ENCODE peak calls at places on chromosomes 12 and 14, in six cellular contexts. Z is GM13976, S is testis, F is A673, N is body of pancreas, W is IMR-90. I is an unnamed sample.
A peak's percentile ranks its signal among the peaks of the same experiment; 100 is the strongest.

GRCh38 chr12:64218597-64218996 is 3.5 kb downstream of the KICS2 start:
- DNase-seq in Z (peak; percentile 38), S (no peak), F (no peak), N (no peak), W (no peak), I (no peak)

GRCh38 chr12:113980537-113981337 is 14.6 kb upstream of the RBM19 start:
- DNase-seq in Z (peak; percentile 54), S (peak; percentile 49), F (peak; percentile 75), N (peak; percentile 43), W (peak; percentile 74), I (peak; percentile 37)

GRCh38 chr12:115322275-115322674 is 638.3 kb upstream of the TBX3 start:
- DNase-seq in Z (peak; percentile 38), S (no peak), F (no peak), N (no peak), W (peak; percentile 76), I (no peak)

GRCh38 chr12:49624919-49625577 is 1.7 kb downstream of the PRPF40B start:
- DNase-seq in Z (no peak), S (no peak), F (no peak), N (peak; percentile 25), W (peak; percentile 72), I (no peak)

GRCh38 chr12:112852127-112852526 is 54.6 kb upstream of the OAS1 start:
- DNase-seq in Z (no peak), S (no peak), F (no peak), N (no peak), W (no peak), I (no peak)

GRCh38 chr14:70724944-70725343 is 83.2 kb downstream of the TTC9 start:
- DNase-seq in Z (no peak), S (no peak), F (no peak), N (no peak), W (no peak), I (no peak)

GRCh38 chr12:130973109-130973508 is 19.4 kb downstream of the ADGRD1 start:
- DNase-seq in Z (no peak), S (no peak), F (no peak), N (no peak), W (no peak), I (no peak)

GRCh38 chr12:20716037-20716436 is 20.9 kb downstream of the SLCO1C1 start:
- DNase-seq in Z (no peak), S (no peak), F (no peak), N (no peak), W (no peak), I (no peak)

GRCh38 chr14:91138511-91139359 is 24.9 kb downstream of the DGLUCY start:
- DNase-seq in Z (peak; percentile 55), S (no peak), F (peak; percentile 78), N (no peak), W (no peak), I (peak; percentile 75)

GRCh38 chr14:65588426-65589140 is 176.1 kb downstream of the FUT8 start:
- DNase-seq in Z (no peak), S (no peak), F (no peak), N (no peak), W (peak; percentile 28), I (no peak)

GRCh38 chr12:23004473-23005020 is 379.6 kb downstream of the ETNK1 start:
- DNase-seq in Z (no peak), S (no peak), F (no peak), N (no peak), W (no peak), I (no peak)

GRCh38 chr12:98911396-98911795 is 266.3 kb downstream of the APAF1 start:
- DNase-seq in Z (no peak), S (no peak), F (no peak), N (no peak), W (no peak), I (no peak)

GRCh38 chr14:96616168-96616681 is 114.0 kb downstream of the PAPOLA start:
- DNase-seq in Z (no peak), S (no peak), F (peak; percentile 70), N (peak; percentile 4), W (no peak), I (no peak)

GRCh38 chr14:63045234-63045611 is at the start of gene KCNH5:
- DNase-seq in Z (peak; percentile 51), S (peak; percentile 64), F (peak; percentile 88), N (peak; percentile 13), W (peak; percentile 46), I (peak; percentile 20)

GRCh38 chr12:102034346-102034745 is 27.4 kb downstream of the WASHC3 start:
- DNase-seq in Z (no peak), S (no peak), F (no peak), N (no peak), W (peak; percentile 58), I (no peak)

GRCh38 chr12:78473136-78473535 is 391.4 kb upstream of the SYT1 start:
- DNase-seq in Z (no peak), S (no peak), F (peak; percentile 65), N (no peak), W (peak; percentile 56), I (no peak)

GRCh38 chr12:19191563-19191962 is 62.0 kb downstream of the PLEKHA5 start:
- DNase-seq in Z (no peak), S (no peak), F (no peak), N (no peak), W (no peak), I (no peak)

GRCh38 chr14:50044040-50044651 is 72.2 kb downstream of the VCPKMT start:
- DNase-seq in Z (no peak), S (no peak), F (no peak), N (no peak), W (no peak), I (peak; percentile 44)

GRCh38 chr12:85092814-85093370 is 56.7 kb downstream of the LRRIQ1 start:
- DNase-seq in Z (no peak), S (no peak), F (no peak), N (no peak), W (no peak), I (no peak)

GRCh38 chr14:64572721-64573508 is 23.2 kb downstream of the PPP1R36 start:
- DNase-seq in Z (no peak), S (no peak), F (peak; percentile 24), N (no peak), W (peak; percentile 65), I (no peak)

GRCh38 chr12:51527872-51528271 is 63.2 kb upstream of the SCN8A start:
- DNase-seq in Z (no peak), S (no peak), F (no peak), N (no peak), W (no peak), I (no peak)

GRCh38 chr12:51529586-51529985 is 61.4 kb upstream of the SCN8A start:
- DNase-seq in Z (no peak), S (no peak), F (no peak), N (no peak), W (no peak), I (no peak)

GRCh38 chr12:51530208-51530607 is 60.8 kb upstream of the SCN8A start:
- DNase-seq in Z (no peak), S (no peak), F (no peak), N (no peak), W (no peak), I (no peak)

GRCh38 chr12:51531284-51531981 is 59.6 kb upstream of the SCN8A start:
- DNase-seq in Z (no peak), S (no peak), F (no peak), N (no peak), W (no peak), I (no peak)

DNA sequence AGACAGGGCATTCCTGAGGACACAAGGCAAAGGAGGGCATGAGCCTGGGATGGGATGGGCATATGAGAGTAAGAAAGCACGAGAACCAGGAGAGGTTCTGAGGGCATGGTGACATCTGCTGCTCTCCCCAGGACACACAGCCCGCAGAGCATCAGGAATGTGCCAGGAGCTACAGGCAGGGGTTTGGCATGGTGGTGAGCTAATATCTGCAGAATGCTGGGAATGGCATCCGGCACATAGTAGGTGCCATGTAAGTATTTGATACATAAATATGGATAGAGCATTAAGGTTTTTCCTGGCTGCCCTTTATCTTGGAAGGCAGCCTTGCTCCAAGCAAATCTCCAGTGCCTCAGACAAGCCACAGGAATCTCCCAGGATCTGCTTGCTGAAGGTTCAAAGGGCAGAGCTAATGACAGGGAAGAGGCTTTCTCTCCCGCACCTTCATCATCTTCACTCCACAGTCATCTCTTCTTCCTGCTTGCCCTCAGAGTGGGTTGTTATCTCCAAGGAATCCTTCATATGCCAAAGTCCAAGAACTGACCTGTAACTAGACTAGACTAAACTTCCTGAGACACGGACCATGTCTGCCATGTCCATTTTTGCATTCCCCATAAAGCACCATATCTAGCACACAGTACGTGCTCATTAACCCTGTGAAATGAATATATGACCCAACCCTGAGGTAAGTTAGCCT is 62.0 kb upstream of the SCN8A start:
- DNase-seq in Z (no peak), S (no peak), F (no peak), N (no peak), W (no peak), I (no peak)
- TF ChIP-seq CTCF in Z (no peak), S (no peak), F (no peak), N (no peak), W (peak; percentile 9), I (no peak)

GRCh38 chr14:43001729-43002128 is 1395.1 kb downstream of the LRFN5 start:
- DNase-seq in Z (no peak), S (no peak), F (no peak), N (no peak), W (no peak), I (no peak)

GRCh38 chr14:43003845-43004244 is 1397.2 kb downstream of the LRFN5 start:
- DNase-seq in Z (no peak), S (no peak), F (peak; percentile 16), N (no peak), W (peak; percentile 1), I (no peak)

GRCh38 chr14:43005807-43006206 is 1399.1 kb downstream of the LRFN5 start:
- DNase-seq in Z (no peak), S (peak; percentile 15), F (peak; percentile 27), N (no peak), W (peak; percentile 23), I (no peak)
- TF ChIP-seq CTCF in Z (no peak), S (peak; percentile 28), F (peak; percentile 44), N (no peak), W (peak; percentile 42), I (no peak)

DNA sequence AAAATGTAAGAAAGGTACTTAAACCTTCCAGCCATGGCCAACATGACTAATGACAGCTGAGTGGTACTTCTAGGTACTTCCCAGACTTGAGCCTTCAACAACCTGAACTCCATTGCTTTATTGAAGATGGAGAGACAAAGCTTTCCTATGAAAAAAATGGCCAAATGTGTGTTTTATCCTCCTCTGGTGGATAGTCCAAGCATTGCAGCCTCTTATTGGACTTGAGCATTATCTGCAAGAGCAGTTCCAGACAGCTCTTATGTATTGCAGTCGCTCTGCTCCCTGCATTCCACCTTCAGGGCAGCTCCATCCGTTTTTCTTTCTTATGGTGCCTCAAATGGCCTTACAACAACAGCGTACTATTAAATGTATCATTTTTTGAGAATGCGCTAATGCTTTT is 588.2 kb downstream of the NRXN3 start:
- DNase-seq in Z (peak; percentile 25), S (peak; percentile 27), F (peak; percentile 56), N (peak; percentile 6), W (peak; percentile 17), I (peak; percentile 6)
- TF ChIP-seq CTCF in Z (peak; percentile 28), S (peak; percentile 55), F (peak; percentile 54), N (peak; percentile 25), W (peak; percentile 44), I (peak; percentile 33)

DNA sequence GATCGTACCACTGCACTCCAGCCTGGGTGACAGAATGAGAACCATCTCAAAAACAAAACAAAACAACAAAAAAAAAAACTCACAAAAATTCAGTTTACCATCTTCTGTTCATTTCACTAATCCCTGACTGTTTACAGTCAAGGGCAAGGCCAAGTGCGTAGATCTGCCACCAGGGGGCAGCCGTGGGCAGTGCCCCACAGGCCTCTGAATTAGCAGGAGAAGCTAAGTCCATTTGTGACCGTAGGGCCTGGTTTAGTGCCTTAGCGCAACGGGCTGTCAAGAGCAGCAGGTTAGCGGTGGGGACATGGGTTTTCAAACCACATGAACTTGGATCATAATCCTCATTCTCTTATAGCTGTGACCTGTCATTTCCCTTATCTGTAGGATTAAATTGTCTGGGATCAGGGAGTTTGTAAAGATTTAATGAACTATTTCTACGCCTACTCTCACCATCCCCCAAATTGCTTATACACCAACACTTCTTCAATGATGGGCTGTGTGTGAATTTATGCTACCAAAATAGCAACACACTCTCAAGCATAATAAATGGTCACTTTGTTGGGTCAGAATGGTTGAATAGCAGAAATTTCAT is 49.0 kb downstream of the KCTD10 start:
- DNase-seq in Z (peak; percentile 84), S (peak; percentile 85), F (peak; percentile 84), N (peak; percentile 79), W (peak; percentile 79), I (peak; percentile 81)
- TF ChIP-seq CTCF in Z (peak; percentile 91), S (peak; percentile 79), F (peak; percentile 99), N (peak; percentile 94), W (peak; percentile 96), I (peak; percentile 90)